ENCODE peak calls at places on chromosome 1, in seven cellular contexts. I, G, N, E, K, D and Z are unnamed samples.

GRCh38 chr1:163928649-163929048 is 606.9 kb downstream of the NUF2 start:
- DNase-seq in I (no peak), G (no peak), N (no peak), E (no peak), K (no peak), D (no peak), Z (no peak)

GRCh38 chr1:153796786-153797659 is 21.8 kb downstream of the SLC27A3 start:
- DNase-seq in I (peak; percentile 91), G (peak; percentile 85), N (peak; percentile 49), E (peak; percentile 79), K (peak; percentile 73), D (peak; percentile 53), Z (peak; percentile 89)

GRCh38 chr1:111201275-111202090 is 1.0 kb upstream of the DENND2D start:
- DNase-seq in I (peak; percentile 62), G (no peak), N (no peak), E (no peak), K (no peak), D (no peak), Z (no peak)

GRCh38 chr1:101178341-101178687 is 58.5 kb upstream of the S1PR1 start:
- DNase-seq in I (no peak), G (no peak), N (no peak), E (no peak), K (no peak), D (no peak), Z (no peak)

GRCh38 chr1:198271467-198271866 is 114.7 kb downstream of the NEK7 start:
- DNase-seq in I (no peak), G (no peak), N (no peak), E (no peak), K (no peak), D (no peak), Z (no peak)

GRCh38 chr1:228015276-228016180 is 8.7 kb downstream of the WNT3A start:
- DNase-seq in I (peak; percentile 35), G (no peak), N (peak; percentile 33), E (no peak), K (no peak), D (peak; percentile 3), Z (peak; percentile 37)

GRCh38 chr1:21251773-21252471 is 38.3 kb downstream of the ECE1 start:
- DNase-seq in I (peak; percentile 77), G (peak; percentile 85), N (no peak), E (peak; percentile 96), K (no peak), D (no peak), Z (peak; percentile 97)

GRCh38 chr1:78325293-78325692 is 165.5 kb upstream of the PTGFR start:
- DNase-seq in I (no peak), G (no peak), N (no peak), E (no peak), K (no peak), D (no peak), Z (no peak)

GRCh38 chr1:94980049-94980908 is 53.4 kb upstream of the CNN3 start:
- DNase-seq in I (no peak), G (no peak), N (no peak), E (no peak), K (no peak), D (no peak), Z (no peak)

GRCh38 chr1:78617615-78618026 is 2.6 kb upstream of the IFI44L start:
- DNase-seq in I (peak; percentile 74), G (peak; percentile 71), N (peak; percentile 66), E (peak; percentile 74), K (peak; percentile 53), D (peak; percentile 31), Z (peak; percentile 16)

GRCh38 chr1:71919812-71920509 is 362.4 kb downstream of the NEGR1 start:
- DNase-seq in I (no peak), G (no peak), N (no peak), E (no peak), K (no peak), D (no peak), Z (no peak)

GRCh38 chr1:152047607-152047953 is 10.8 kb upstream of the S100A11 start:
- DNase-seq in I (no peak), G (peak; percentile 93), N (no peak), E (peak; percentile 78), K (peak; percentile 24), D (no peak), Z (peak; percentile 89)

GRCh38 chr1:186511761-186512637 is 51.1 kb upstream of the PDC start:
- DNase-seq in I (peak; percentile 33), G (no peak), N (no peak), E (peak; percentile 24), K (no peak), D (no peak), Z (no peak)

GRCh38 chr1:218412181-218412580 is 67.0 kb downstream of the TGFB2 start:
- DNase-seq in I (no peak), G (no peak), N (no peak), E (no peak), K (no peak), D (no peak), Z (no peak)

GRCh38 chr1:204077979-204078696 is 5.2 kb downstream of the SOX13 start:
- DNase-seq in I (no peak), G (peak; percentile 84), N (peak; percentile 60), E (no peak), K (no peak), D (no peak), Z (no peak)

GRCh38 chr1:204076891-204077290 is 4.0 kb downstream of the SOX13 start:
- DNase-seq in I (no peak), G (no peak), N (peak; percentile 28), E (no peak), K (no peak), D (no peak), Z (no peak)

GRCh38 chr1:204074274-204075115 is 1.6 kb downstream of the SOX13 start:
- DNase-seq in I (peak; percentile 95), G (no peak), N (peak; percentile 68), E (peak; percentile 73), K (peak; percentile 78), D (peak; percentile 86), Z (no peak)

GRCh38 chr1:204075116-204075636 is 2.3 kb downstream of the SOX13 start:
- DNase-seq in I (peak; percentile 81), G (no peak), N (no peak), E (no peak), K (no peak), D (peak; percentile 45), Z (no peak)

DNA sequence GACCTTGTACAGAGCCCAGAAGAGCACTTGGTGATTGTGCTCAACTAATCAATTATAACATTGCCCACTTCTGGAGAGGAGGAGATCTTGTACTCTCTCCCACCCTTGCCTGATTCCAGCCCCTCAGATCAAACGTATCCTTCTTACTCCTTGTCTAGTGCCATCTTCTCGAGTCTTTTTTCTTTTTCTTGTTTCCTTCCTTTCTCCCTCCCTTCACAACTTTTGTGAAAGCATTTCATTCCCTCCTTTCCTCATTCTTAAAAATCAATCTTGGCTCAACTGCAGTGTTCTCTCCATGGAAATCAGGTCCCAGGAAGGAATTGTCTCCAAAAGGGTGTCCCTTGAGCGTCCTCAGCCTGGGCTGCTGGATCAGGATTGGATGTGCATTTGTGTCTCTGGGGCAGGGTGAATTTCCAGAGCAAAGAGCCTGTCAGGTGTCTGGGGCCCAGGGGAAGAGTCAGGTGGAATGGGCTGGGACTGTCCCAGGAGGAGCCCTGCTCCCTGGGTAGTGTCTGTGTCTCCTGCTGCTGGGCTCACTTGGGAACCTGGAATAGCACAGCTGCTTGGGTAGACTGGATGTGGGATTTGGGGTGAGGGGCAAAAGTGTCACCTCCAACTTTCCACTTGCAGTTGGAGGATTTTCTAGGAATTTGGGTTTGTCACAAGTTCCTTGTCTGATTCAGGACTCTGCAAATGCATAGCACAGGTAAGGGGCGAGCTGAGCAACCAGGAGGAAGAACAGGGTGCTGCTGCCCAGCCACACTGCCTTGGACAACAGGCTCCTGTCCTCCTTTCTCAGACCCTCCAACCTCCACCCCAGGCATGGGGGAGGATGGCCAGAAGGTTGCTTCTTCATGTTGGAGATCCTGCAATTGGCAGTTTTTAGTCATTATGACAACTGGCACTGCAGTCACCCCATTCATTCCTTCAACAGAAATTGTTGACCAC is 3.2 kb downstream of the SOX13 start:
- DNase-seq in I (no peak), G (no peak), N (no peak), E (no peak), K (no peak), D (no peak), Z (no peak)
- H3K27me3 ChIP-seq in I (no peaks in the 10 kb centered on the region), G (no peaks in the 10 kb centered on the region), N (no peaks in the 10 kb centered on the region), E (no peaks in the 10 kb centered on the region), K (no peaks in the 10 kb centered on the region), D (no peaks in the 10 kb centered on the region), Z (no peaks in the 10 kb centered on the region)

GRCh38 chr1:35488346-35488745 is 68.9 kb downstream of the KIAA0319L start:
- DNase-seq in I (no peak), G (no peak), N (no peak), E (no peak), K (no peak), D (no peak), Z (no peak)

GRCh38 chr1:35490250-35490649 is 67.0 kb downstream of the KIAA0319L start:
- DNase-seq in I (no peak), G (no peak), N (no peak), E (no peak), K (no peak), D (no peak), Z (no peak)

GRCh38 chr1:35481229-35481628 is 76.0 kb downstream of the KIAA0319L start:
- DNase-seq in I (no peak), G (no peak), N (no peak), E (no peak), K (no peak), D (no peak), Z (no peak)

GRCh38 chr1:35486858-35487408 is 70.3 kb downstream of the KIAA0319L start:
- DNase-seq in I (no peak), G (no peak), N (no peak), E (no peak), K (no peak), D (no peak), Z (no peak)
- H3K9me3 ChIP-seq in I (no peaks in the 10 kb centered on the region), G (no peaks in the 10 kb centered on the region), N (no peaks in the 10 kb centered on the region), E (no peaks in the 10 kb centered on the region), K (no peaks in the 10 kb centered on the region), D (peaks cover 7% of the 10 kb centered on the region), Z (no peaks in the 10 kb centered on the region)

GRCh38 chr1:13583592-13583963 is at the start of gene PDPN:
- DNase-seq in I (peak; percentile 69), G (no peak), N (peak; percentile 67), E (peak; percentile 23), K (peak; percentile 73), D (peak; percentile 41), Z (peak; percentile 67)
- H3K4me3 ChIP-seq in I (peak within 1 kb of the TSS; percentile 44), G (peak within 1 kb of the TSS; percentile 35), N (peak within 1 kb of the TSS; percentile 75), E (no peak within 1 kb of the TSS), K (peak within 1 kb of the TSS; percentile 75), D (peak within 1 kb of the TSS; percentile 49), Z (peak within 1 kb of the TSS; percentile 55)

DNA sequence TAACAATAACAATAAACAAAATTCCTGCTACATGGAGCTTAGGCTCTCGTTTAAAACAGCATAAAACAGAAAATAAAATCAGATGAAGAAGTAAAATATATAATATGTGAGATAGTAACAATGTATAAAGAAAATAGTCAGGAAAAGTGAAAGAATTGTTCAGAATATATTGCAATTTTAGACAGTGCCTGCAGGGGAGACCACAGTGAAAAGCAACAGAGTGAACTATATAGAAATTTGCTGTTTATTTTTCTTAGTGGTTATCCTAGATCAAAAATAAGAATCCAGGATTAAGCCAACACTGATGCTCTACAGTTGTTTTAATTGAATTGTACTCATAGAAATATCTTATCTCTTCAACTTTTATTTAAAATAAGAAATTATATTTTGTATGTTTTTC is 1639.0 kb upstream of the B3GALT2 start:
- DNase-seq in I (no peak), G (no peak), N (no peak), E (no peak), K (no peak), D (no peak), Z (no peak)
- H3K27me3 ChIP-seq in I (no peaks in the 10 kb centered on the region), G (no peaks in the 10 kb centered on the region), N (no peaks in the 10 kb centered on the region), E (no peaks in the 10 kb centered on the region), K (no peaks in the 10 kb centered on the region), D (no peaks in the 10 kb centered on the region), Z (no peaks in the 10 kb centered on the region)

GRCh38 chr1:247156787-247157232 is 15.0 kb downstream of the ZNF124 start:
- DNase-seq in I (no peak), G (no peak), N (peak; percentile 7), E (no peak), K (no peak), D (no peak), Z (no peak)
- H3K9me3 ChIP-seq in I (peaks cover 11% of the 10 kb centered on the region), G (no peaks in the 10 kb centered on the region), N (peaks cover 31% of the 10 kb centered on the region), E (no peaks in the 10 kb centered on the region), K (peaks cover 98% of the 10 kb centered on the region), D (peaks cover 100% of the 10 kb centered on the region), Z (peaks cover 71% of the 10 kb centered on the region)